ENCODE peak calls at places on chromosomes 4 and X, in nine cellular contexts. A is psoas muscle; O is activated T-cell treated with anti-CD3 and anti-CD28 coated beads, Interleukin-2, amount 50 U/mL, for 72 hours; E is CD4-positive, alpha-beta T cell; Z is heart left ventricle; X is naive thymus-derived CD8-positive, alpha-beta T cell; T is left cardiac atrium; G is heart right ventricle; C is right cardiac atrium. S is an unnamed sample.

GRCh38 chrX:42090395-42090794 is 167.0 kb upstream of the CASK start:
- ATAC-seq in A (no peak), O (peak), E (no peak), Z (no peak), X (no peak), T (no peak), G (no peak), C (no peak), S (no peak)

GRCh38 chrX:136170109-136170800 is 22.9 kb downstream of the FHL1 start:
- ATAC-seq in A (peak), O (no peak), E (no peak), Z (peak), X (no peak), T (peak), G (peak), C (peak), S (peak)

GRCh38 chrX:13001961-13002671 is 27.2 kb downstream of the TMSB4X start:
- ATAC-seq in A (no peak), O (peak), E (peak), Z (no peak), X (peak), T (no peak), G (no peak), C (no peak), S (no peak)

GRCh38 chrX:136588060-136588459 is 56.0 kb downstream of the VGLL1 start:
- ATAC-seq in A (no peak), O (peak), E (peak), Z (no peak), X (peak), T (no peak), G (no peak), C (no peak), S (no peak)

GRCh38 chr4:98899277-98899676 is 29.7 kb downstream of the EIF4E start:
- ATAC-seq in A (no peak), O (no peak), E (no peak), Z (no peak), X (no peak), T (no peak), G (no peak), C (no peak), S (no peak)

GRCh38 chrX:96764864-96765263 is 80.2 kb downstream of the DIAPH2 start:
- ATAC-seq in A (no peak), O (no peak), E (no peak), Z (no peak), X (no peak), T (no peak), G (no peak), C (no peak), S (no peak)

GRCh38 chrX:139890991-139891700 is 41.7 kb downstream of the ATP11C start:
- ATAC-seq in A (no peak), O (peak), E (no peak), Z (no peak), X (no peak), T (no peak), G (no peak), C (no peak), S (no peak)

GRCh38 chr4:105191621-105192210 is 45.0 kb downstream of the TET2 start:
- ATAC-seq in A (peak), O (peak), E (peak), Z (peak), X (no peak), T (peak), G (peak), C (peak), S (peak)

GRCh38 chrX:50903387-50904027 is 7.0 kb upstream of the BMP15 start:
- ATAC-seq in A (no peak), O (no peak), E (no peak), Z (peak), X (no peak), T (peak), G (peak), C (no peak), S (no peak)

GRCh38 chrX:103828529-103828928 is 3.5 kb downstream of the RAB9B start:
- ATAC-seq in A (no peak), O (no peak), E (no peak), Z (peak), X (no peak), T (peak), G (peak), C (peak), S (peak)

S was measured in gastroesophageal sphincter.